ENCODE peak calls at places on chromosome 21, in nine cellular contexts. One of them, this sample, is unnamed.

GRCh38 chr21:38753114-38754100 is 52.3 kb upstream of the ETS2 start:
- DNase-seq in COR-L47: no peak
- DNase-seq in activated CD8-positive, alpha-beta memory T cell treated with anti-CD3 and anti-CD28 coated beads for 1 hour: no peak
- DNase-seq in fibroblast of pulmonary artery: no peak
- DNase-seq in NCI-H524: no peak
- DNase-seq in left kidney: no peak
- DNase-seq in stimulated activated CD8-positive, alpha-beta memory T cell treated with anti-CD3 and anti-CD28 coated beads, Interleukin-12 subunit alpha, Interleukin-12 subunit beta, amount 100 ng/mL, for 1 hour: no peak
- DNase-seq in activated naive CD4-positive, alpha-beta T cell: no peak
- DNase-seq in activated CD8-positive, alpha-beta T cell treated with anti-CD3 and anti-CD28 coated beads, Interleukin-2, amount 10 ng/mL, durations not matched to agents 7 days and 5 days: no peak
- DNase-seq in this sample: no peak

GRCh38 chr21:44517175-44517899 is 22.7 kb downstream of the KRTAP10-1 start:
- DNase-seq in COR-L47: no peak
- DNase-seq in activated CD8-positive, alpha-beta T cell treated with anti-CD3 and anti-CD28 coated beads, Interleukin-2, amount 10 ng/mL, durations not matched to agents 7 days and 5 days: peak
- DNase-seq in fibroblast of pulmonary artery: no peak
- DNase-seq in left kidney: peak
- DNase-seq in NCI-H524: peak
- DNase-seq in activated CD8-positive, alpha-beta memory T cell treated with anti-CD3 and anti-CD28 coated beads for 1 hour: no peak
- DNase-seq in stimulated activated CD8-positive, alpha-beta memory T cell treated with anti-CD3 and anti-CD28 coated beads, Interleukin-12 subunit alpha, Interleukin-12 subunit beta, amount 100 ng/mL, for 1 hour: no peak
- DNase-seq in activated naive CD4-positive, alpha-beta T cell: no peak
- DNase-seq in this sample: no peak

GRCh38 chr21:31195334-31196015 is 148.6 kb downstream of the TIAM1 start:
- DNase-seq in stimulated activated CD8-positive, alpha-beta memory T cell treated with anti-CD3 and anti-CD28 coated beads, Interleukin-12 subunit alpha, Interleukin-12 subunit beta, amount 100 ng/mL, for 1 hour: no peak
- DNase-seq in COR-L47: no peak
- DNase-seq in NCI-H524: no peak
- DNase-seq in activated naive CD4-positive, alpha-beta T cell: no peak
- DNase-seq in left kidney: no peak
- DNase-seq in fibroblast of pulmonary artery: no peak
- DNase-seq in activated CD8-positive, alpha-beta T cell treated with anti-CD3 and anti-CD28 coated beads, Interleukin-2, amount 10 ng/mL, durations not matched to agents 7 days and 5 days: no peak
- DNase-seq in activated CD8-positive, alpha-beta memory T cell treated with anti-CD3 and anti-CD28 coated beads for 1 hour: no peak
- DNase-seq in this sample: no peak

GRCh38 chr21:43805275-43805800 is 16.0 kb downstream of the RRP1 start:
- DNase-seq in COR-L47: no peak
- DNase-seq in activated CD8-positive, alpha-beta T cell treated with anti-CD3 and anti-CD28 coated beads, Interleukin-2, amount 10 ng/mL, durations not matched to agents 7 days and 5 days: no peak
- DNase-seq in activated CD8-positive, alpha-beta memory T cell treated with anti-CD3 and anti-CD28 coated beads for 1 hour: no peak
- DNase-seq in NCI-H524: no peak
- DNase-seq in left kidney: no peak
- DNase-seq in activated naive CD4-positive, alpha-beta T cell: no peak
- DNase-seq in stimulated activated CD8-positive, alpha-beta memory T cell treated with anti-CD3 and anti-CD28 coated beads, Interleukin-12 subunit alpha, Interleukin-12 subunit beta, amount 100 ng/mL, for 1 hour: no peak
- DNase-seq in fibroblast of pulmonary artery: no peak
- DNase-seq in this sample: no peak

GRCh38 chr21:28938726-28939125 is 54.0 kb downstream of the LTN1 start:
- DNase-seq in fibroblast of pulmonary artery: no peak
- DNase-seq in left kidney: no peak
- DNase-seq in activated CD8-positive, alpha-beta memory T cell treated with anti-CD3 and anti-CD28 coated beads for 1 hour: no peak
- DNase-seq in activated CD8-positive, alpha-beta T cell treated with anti-CD3 and anti-CD28 coated beads, Interleukin-2, amount 10 ng/mL, durations not matched to agents 7 days and 5 days: no peak
- DNase-seq in activated naive CD4-positive, alpha-beta T cell: no peak
- DNase-seq in COR-L47: no peak
- DNase-seq in NCI-H524: no peak
- DNase-seq in stimulated activated CD8-positive, alpha-beta memory T cell treated with anti-CD3 and anti-CD28 coated beads, Interleukin-12 subunit alpha, Interleukin-12 subunit beta, amount 100 ng/mL, for 1 hour: no peak
- DNase-seq in this sample: no peak

GRCh38 chr21:33036430-33037162 is 10.9 kb downstream of the OLIG2 start:
- DNase-seq in COR-L47: no peak
- DNase-seq in NCI-H524: no peak
- DNase-seq in left kidney: no peak
- DNase-seq in stimulated activated CD8-positive, alpha-beta memory T cell treated with anti-CD3 and anti-CD28 coated beads, Interleukin-12 subunit alpha, Interleukin-12 subunit beta, amount 100 ng/mL, for 1 hour: peak
- DNase-seq in activated CD8-positive, alpha-beta memory T cell treated with anti-CD3 and anti-CD28 coated beads for 1 hour: no peak
- DNase-seq in activated CD8-positive, alpha-beta T cell treated with anti-CD3 and anti-CD28 coated beads, Interleukin-2, amount 10 ng/mL, durations not matched to agents 7 days and 5 days: peak
- DNase-seq in fibroblast of pulmonary artery: peak
- DNase-seq in activated naive CD4-positive, alpha-beta T cell: no peak
- DNase-seq in this sample: peak

GRCh38 chr21:16279658-16280581 is 550.1 kb downstream of the USP25 start:
- DNase-seq in COR-L47: no peak
- DNase-seq in stimulated activated CD8-positive, alpha-beta memory T cell treated with anti-CD3 and anti-CD28 coated beads, Interleukin-12 subunit alpha, Interleukin-12 subunit beta, amount 100 ng/mL, for 1 hour: no peak
- DNase-seq in NCI-H524: no peak
- DNase-seq in activated CD8-positive, alpha-beta memory T cell treated with anti-CD3 and anti-CD28 coated beads for 1 hour: no peak
- DNase-seq in fibroblast of pulmonary artery: peak
- DNase-seq in activated naive CD4-positive, alpha-beta T cell: no peak
- DNase-seq in activated CD8-positive, alpha-beta T cell treated with anti-CD3 and anti-CD28 coated beads, Interleukin-2, amount 10 ng/mL, durations not matched to agents 7 days and 5 days: no peak
- DNase-seq in left kidney: peak
- DNase-seq in this sample: no peak

GRCh38 chr21:45104560-45104959 is 30.2 kb downstream of the ADARB1 start:
- DNase-seq in activated CD8-positive, alpha-beta memory T cell treated with anti-CD3 and anti-CD28 coated beads for 1 hour: no peak
- DNase-seq in activated naive CD4-positive, alpha-beta T cell: no peak
- DNase-seq in activated CD8-positive, alpha-beta T cell treated with anti-CD3 and anti-CD28 coated beads, Interleukin-2, amount 10 ng/mL, durations not matched to agents 7 days and 5 days: no peak
- DNase-seq in stimulated activated CD8-positive, alpha-beta memory T cell treated with anti-CD3 and anti-CD28 coated beads, Interleukin-12 subunit alpha, Interleukin-12 subunit beta, amount 100 ng/mL, for 1 hour: no peak
- DNase-seq in fibroblast of pulmonary artery: peak
- DNase-seq in NCI-H524: no peak
- DNase-seq in left kidney: no peak
- DNase-seq in COR-L47: peak
- DNase-seq in this sample: no peak

GRCh38 chr21:42013338-42013737 is 3.2 kb upstream of the ZBTB21 start:
- DNase-seq in COR-L47: peak
- DNase-seq in activated CD8-positive, alpha-beta memory T cell treated with anti-CD3 and anti-CD28 coated beads for 1 hour: no peak
- DNase-seq in stimulated activated CD8-positive, alpha-beta memory T cell treated with anti-CD3 and anti-CD28 coated beads, Interleukin-12 subunit alpha, Interleukin-12 subunit beta, amount 100 ng/mL, for 1 hour: no peak
- DNase-seq in activated naive CD4-positive, alpha-beta T cell: no peak
- DNase-seq in activated CD8-positive, alpha-beta T cell treated with anti-CD3 and anti-CD28 coated beads, Interleukin-2, amount 10 ng/mL, durations not matched to agents 7 days and 5 days: no peak
- DNase-seq in left kidney: no peak
- DNase-seq in fibroblast of pulmonary artery: no peak
- DNase-seq in NCI-H524: no peak
- DNase-seq in this sample: no peak

GRCh38 chr21:46253610-46254124 is 25.1 kb upstream of the LSS start:
- DNase-seq in COR-L47: no peak
- DNase-seq in fibroblast of pulmonary artery: peak
- DNase-seq in activated naive CD4-positive, alpha-beta T cell: no peak
- DNase-seq in left kidney: peak
- DNase-seq in activated CD8-positive, alpha-beta memory T cell treated with anti-CD3 and anti-CD28 coated beads for 1 hour: no peak
- DNase-seq in NCI-H524: no peak
- DNase-seq in stimulated activated CD8-positive, alpha-beta memory T cell treated with anti-CD3 and anti-CD28 coated beads, Interleukin-12 subunit alpha, Interleukin-12 subunit beta, amount 100 ng/mL, for 1 hour: no peak
- DNase-seq in activated CD8-positive, alpha-beta T cell treated with anti-CD3 and anti-CD28 coated beads, Interleukin-2, amount 10 ng/mL, durations not matched to agents 7 days and 5 days: peak
- DNase-seq in this sample: peak

GRCh38 chr21:16535100-16535418 is 805.3 kb downstream of the USP25 start:
- DNase-seq in fibroblast of pulmonary artery: peak
- DNase-seq in activated naive CD4-positive, alpha-beta T cell: no peak
- DNase-seq in activated CD8-positive, alpha-beta T cell treated with anti-CD3 and anti-CD28 coated beads, Interleukin-2, amount 10 ng/mL, durations not matched to agents 7 days and 5 days: no peak
- DNase-seq in NCI-H524: peak
- DNase-seq in activated CD8-positive, alpha-beta memory T cell treated with anti-CD3 and anti-CD28 coated beads for 1 hour: no peak
- DNase-seq in stimulated activated CD8-positive, alpha-beta memory T cell treated with anti-CD3 and anti-CD28 coated beads, Interleukin-12 subunit alpha, Interleukin-12 subunit beta, amount 100 ng/mL, for 1 hour: no peak
- DNase-seq in left kidney: no peak
- DNase-seq in COR-L47: peak
- DNase-seq in this sample: no peak

GRCh38 chr21:35048706-35049617 is at the start of gene RUNX1:
- DNase-seq in activated CD8-positive, alpha-beta memory T cell treated with anti-CD3 and anti-CD28 coated beads for 1 hour: peak
- DNase-seq in NCI-H524: no peak
- DNase-seq in left kidney: no peak
- DNase-seq in activated CD8-positive, alpha-beta T cell treated with anti-CD3 and anti-CD28 coated beads, Interleukin-2, amount 10 ng/mL, durations not matched to agents 7 days and 5 days: peak
- DNase-seq in activated naive CD4-positive, alpha-beta T cell: no peak
- DNase-seq in stimulated activated CD8-positive, alpha-beta memory T cell treated with anti-CD3 and anti-CD28 coated beads, Interleukin-12 subunit alpha, Interleukin-12 subunit beta, amount 100 ng/mL, for 1 hour: peak
- DNase-seq in COR-L47: no peak
- DNase-seq in fibroblast of pulmonary artery: peak
- DNase-seq in this sample: peak

GRCh38 chr21:29152936-29153335 is 22.5 kb downstream of the MAP3K7CL start:
- DNase-seq in COR-L47: no peak
- DNase-seq in fibroblast of pulmonary artery: no peak
- DNase-seq in stimulated activated CD8-positive, alpha-beta memory T cell treated with anti-CD3 and anti-CD28 coated beads, Interleukin-12 subunit alpha, Interleukin-12 subunit beta, amount 100 ng/mL, for 1 hour: no peak
- DNase-seq in activated naive CD4-positive, alpha-beta T cell: no peak
- DNase-seq in left kidney: no peak
- DNase-seq in NCI-H524: no peak
- DNase-seq in activated CD8-positive, alpha-beta T cell treated with anti-CD3 and anti-CD28 coated beads, Interleukin-2, amount 10 ng/mL, durations not matched to agents 7 days and 5 days: no peak
- DNase-seq in activated CD8-positive, alpha-beta memory T cell treated with anti-CD3 and anti-CD28 coated beads for 1 hour: no peak
- DNase-seq in this sample: no peak

GRCh38 chr21:37970548-37970947 is 54.3 kb upstream of the KCNJ6 start:
- DNase-seq in activated naive CD4-positive, alpha-beta T cell: no peak
- DNase-seq in activated CD8-positive, alpha-beta T cell treated with anti-CD3 and anti-CD28 coated beads, Interleukin-2, amount 10 ng/mL, durations not matched to agents 7 days and 5 days: no peak
- DNase-seq in NCI-H524: no peak
- DNase-seq in COR-L47: no peak
- DNase-seq in fibroblast of pulmonary artery: no peak
- DNase-seq in left kidney: no peak
- DNase-seq in stimulated activated CD8-positive, alpha-beta memory T cell treated with anti-CD3 and anti-CD28 coated beads, Interleukin-12 subunit alpha, Interleukin-12 subunit beta, amount 100 ng/mL, for 1 hour: no peak
- DNase-seq in activated CD8-positive, alpha-beta memory T cell treated with anti-CD3 and anti-CD28 coated beads for 1 hour: no peak
- DNase-seq in this sample: no peak

GRCh38 chr21:40141621-40142020 is 274.4 kb downstream of the PCP4 start:
- DNase-seq in NCI-H524: no peak
- DNase-seq in activated CD8-positive, alpha-beta memory T cell treated with anti-CD3 and anti-CD28 coated beads for 1 hour: no peak
- DNase-seq in fibroblast of pulmonary artery: no peak
- DNase-seq in activated naive CD4-positive, alpha-beta T cell: no peak
- DNase-seq in activated CD8-positive, alpha-beta T cell treated with anti-CD3 and anti-CD28 coated beads, Interleukin-2, amount 10 ng/mL, durations not matched to agents 7 days and 5 days: no peak
- DNase-seq in left kidney: no peak
- DNase-seq in COR-L47: no peak
- DNase-seq in stimulated activated CD8-positive, alpha-beta memory T cell treated with anti-CD3 and anti-CD28 coated beads, Interleukin-12 subunit alpha, Interleukin-12 subunit beta, amount 100 ng/mL, for 1 hour: no peak
- DNase-seq in this sample: no peak

GRCh38 chr21:14452031-14452778 is 69.3 kb upstream of the HSPA13 start:
- DNase-seq in NCI-H524: no peak
- DNase-seq in stimulated activated CD8-positive, alpha-beta memory T cell treated with anti-CD3 and anti-CD28 coated beads, Interleukin-12 subunit alpha, Interleukin-12 subunit beta, amount 100 ng/mL, for 1 hour: no peak
- DNase-seq in activated CD8-positive, alpha-beta memory T cell treated with anti-CD3 and anti-CD28 coated beads for 1 hour: no peak
- DNase-seq in fibroblast of pulmonary artery: no peak
- DNase-seq in activated naive CD4-positive, alpha-beta T cell: no peak
- DNase-seq in COR-L47: no peak
- DNase-seq in left kidney: no peak
- DNase-seq in activated CD8-positive, alpha-beta T cell treated with anti-CD3 and anti-CD28 coated beads, Interleukin-2, amount 10 ng/mL, durations not matched to agents 7 days and 5 days: no peak
- DNase-seq in this sample: no peak

GRCh38 chr21:25750085-25750484 is 15.3 kb downstream of the GABPA start:
- DNase-seq in fibroblast of pulmonary artery: no peak
- DNase-seq in NCI-H524: no peak
- DNase-seq in COR-L47: no peak
- DNase-seq in left kidney: peak
- DNase-seq in stimulated activated CD8-positive, alpha-beta memory T cell treated with anti-CD3 and anti-CD28 coated beads, Interleukin-12 subunit alpha, Interleukin-12 subunit beta, amount 100 ng/mL, for 1 hour: no peak
- DNase-seq in activated CD8-positive, alpha-beta memory T cell treated with anti-CD3 and anti-CD28 coated beads for 1 hour: no peak
- DNase-seq in activated CD8-positive, alpha-beta T cell treated with anti-CD3 and anti-CD28 coated beads, Interleukin-2, amount 10 ng/mL, durations not matched to agents 7 days and 5 days: peak
- DNase-seq in activated naive CD4-positive, alpha-beta T cell: no peak
- DNase-seq in this sample: no peak

GRCh38 chr21:17554619-17555472 is 42.0 kb downstream of the CXADR start:
- DNase-seq in left kidney: peak
- DNase-seq in fibroblast of pulmonary artery: peak
- DNase-seq in COR-L47: no peak
- DNase-seq in activated naive CD4-positive, alpha-beta T cell: no peak
- DNase-seq in NCI-H524: no peak
- DNase-seq in stimulated activated CD8-positive, alpha-beta memory T cell treated with anti-CD3 and anti-CD28 coated beads, Interleukin-12 subunit alpha, Interleukin-12 subunit beta, amount 100 ng/mL, for 1 hour: no peak
- DNase-seq in activated CD8-positive, alpha-beta T cell treated with anti-CD3 and anti-CD28 coated beads, Interleukin-2, amount 10 ng/mL, durations not matched to agents 7 days and 5 days: no peak
- DNase-seq in activated CD8-positive, alpha-beta memory T cell treated with anti-CD3 and anti-CD28 coated beads for 1 hour: no peak
- DNase-seq in this sample: no peak

GRCh38 chr21:44337941-44338895 is 972 bp downstream of the CFAP410 start:
- DNase-seq in activated naive CD4-positive, alpha-beta T cell: no peak
- DNase-seq in NCI-H524: peak
- DNase-seq in COR-L47: peak
- DNase-seq in left kidney: peak
- DNase-seq in activated CD8-positive, alpha-beta memory T cell treated with anti-CD3 and anti-CD28 coated beads for 1 hour: no peak
- DNase-seq in stimulated activated CD8-positive, alpha-beta memory T cell treated with anti-CD3 and anti-CD28 coated beads, Interleukin-12 subunit alpha, Interleukin-12 subunit beta, amount 100 ng/mL, for 1 hour: no peak
- DNase-seq in activated CD8-positive, alpha-beta T cell treated with anti-CD3 and anti-CD28 coated beads, Interleukin-2, amount 10 ng/mL, durations not matched to agents 7 days and 5 days: peak
- DNase-seq in fibroblast of pulmonary artery: peak
- DNase-seq in this sample: no peak

GRCh38 chr21:31750843-31751242 is 18.9 kb upstream of the SCAF4 start:
- DNase-seq in NCI-H524: no peak
- DNase-seq in activated CD8-positive, alpha-beta T cell treated with anti-CD3 and anti-CD28 coated beads, Interleukin-2, amount 10 ng/mL, durations not matched to agents 7 days and 5 days: no peak
- DNase-seq in activated naive CD4-positive, alpha-beta T cell: no peak
- DNase-seq in COR-L47: no peak
- DNase-seq in fibroblast of pulmonary artery: peak
- DNase-seq in left kidney: no peak
- DNase-seq in activated CD8-positive, alpha-beta memory T cell treated with anti-CD3 and anti-CD28 coated beads for 1 hour: no peak
- DNase-seq in stimulated activated CD8-positive, alpha-beta memory T cell treated with anti-CD3 and anti-CD28 coated beads, Interleukin-12 subunit alpha, Interleukin-12 subunit beta, amount 100 ng/mL, for 1 hour: no peak
- DNase-seq in this sample: no peak

GRCh38 chr21:37870229-37870628 is 46.0 kb downstream of the KCNJ6 start:
- DNase-seq in activated CD8-positive, alpha-beta T cell treated with anti-CD3 and anti-CD28 coated beads, Interleukin-2, amount 10 ng/mL, durations not matched to agents 7 days and 5 days: no peak
- DNase-seq in stimulated activated CD8-positive, alpha-beta memory T cell treated with anti-CD3 and anti-CD28 coated beads, Interleukin-12 subunit alpha, Interleukin-12 subunit beta, amount 100 ng/mL, for 1 hour: no peak
- DNase-seq in left kidney: no peak
- DNase-seq in COR-L47: peak
- DNase-seq in NCI-H524: peak
- DNase-seq in activated naive CD4-positive, alpha-beta T cell: no peak
- DNase-seq in activated CD8-positive, alpha-beta memory T cell treated with anti-CD3 and anti-CD28 coated beads for 1 hour: no peak
- DNase-seq in fibroblast of pulmonary artery: no peak
- DNase-seq in this sample: no peak

GRCh38 chr21:37210017-37210593 is 57.0 kb downstream of the VPS26C start:
- DNase-seq in stimulated activated CD8-positive, alpha-beta memory T cell treated with anti-CD3 and anti-CD28 coated beads, Interleukin-12 subunit alpha, Interleukin-12 subunit beta, amount 100 ng/mL, for 1 hour: no peak
- DNase-seq in activated naive CD4-positive, alpha-beta T cell: no peak
- DNase-seq in COR-L47: no peak
- DNase-seq in NCI-H524: no peak
- DNase-seq in activated CD8-positive, alpha-beta memory T cell treated with anti-CD3 and anti-CD28 coated beads for 1 hour: no peak
- DNase-seq in fibroblast of pulmonary artery: no peak
- DNase-seq in left kidney: no peak
- DNase-seq in activated CD8-positive, alpha-beta T cell treated with anti-CD3 and anti-CD28 coated beads, Interleukin-2, amount 10 ng/mL, durations not matched to agents 7 days and 5 days: no peak
- DNase-seq in this sample: no peak

GRCh38 chr21:35831791-35832190 is 228.5 kb downstream of the SETD4 start:
- DNase-seq in activated CD8-positive, alpha-beta memory T cell treated with anti-CD3 and anti-CD28 coated beads for 1 hour: no peak
- DNase-seq in COR-L47: no peak
- DNase-seq in stimulated activated CD8-positive, alpha-beta memory T cell treated with anti-CD3 and anti-CD28 coated beads, Interleukin-12 subunit alpha, Interleukin-12 subunit beta, amount 100 ng/mL, for 1 hour: no peak
- DNase-seq in fibroblast of pulmonary artery: no peak
- DNase-seq in activated naive CD4-positive, alpha-beta T cell: no peak
- DNase-seq in activated CD8-positive, alpha-beta T cell treated with anti-CD3 and anti-CD28 coated beads, Interleukin-2, amount 10 ng/mL, durations not matched to agents 7 days and 5 days: no peak
- DNase-seq in NCI-H524: no peak
- DNase-seq in left kidney: peak
- DNase-seq in this sample: no peak

GRCh38 chr21:35843911-35844667 is 216.2 kb downstream of the SETD4 start:
- DNase-seq in fibroblast of pulmonary artery: no peak
- DNase-seq in activated naive CD4-positive, alpha-beta T cell: no peak
- DNase-seq in activated CD8-positive, alpha-beta T cell treated with anti-CD3 and anti-CD28 coated beads, Interleukin-2, amount 10 ng/mL, durations not matched to agents 7 days and 5 days: no peak
- DNase-seq in NCI-H524: no peak
- DNase-seq in activated CD8-positive, alpha-beta memory T cell treated with anti-CD3 and anti-CD28 coated beads for 1 hour: no peak
- DNase-seq in left kidney: no peak
- DNase-seq in stimulated activated CD8-positive, alpha-beta memory T cell treated with anti-CD3 and anti-CD28 coated beads, Interleukin-12 subunit alpha, Interleukin-12 subunit beta, amount 100 ng/mL, for 1 hour: no peak
- DNase-seq in COR-L47: no peak
- DNase-seq in this sample: no peak

GRCh38 chr21:37243961-37244360 is 23.2 kb downstream of the VPS26C start:
- DNase-seq in stimulated activated CD8-positive, alpha-beta memory T cell treated with anti-CD3 and anti-CD28 coated beads, Interleukin-12 subunit alpha, Interleukin-12 subunit beta, amount 100 ng/mL, for 1 hour: no peak
- DNase-seq in COR-L47: no peak
- DNase-seq in activated naive CD4-positive, alpha-beta T cell: no peak
- DNase-seq in fibroblast of pulmonary artery: no peak
- DNase-seq in activated CD8-positive, alpha-beta T cell treated with anti-CD3 and anti-CD28 coated beads, Interleukin-2, amount 10 ng/mL, durations not matched to agents 7 days and 5 days: no peak
- DNase-seq in activated CD8-positive, alpha-beta memory T cell treated with anti-CD3 and anti-CD28 coated beads for 1 hour: no peak
- DNase-seq in left kidney: no peak
- DNase-seq in NCI-H524: no peak
- DNase-seq in this sample: no peak

GRCh38 chr21:16002872-16003466 is 273.2 kb downstream of the USP25 start:
- DNase-seq in fibroblast of pulmonary artery: peak
- DNase-seq in stimulated activated CD8-positive, alpha-beta memory T cell treated with anti-CD3 and anti-CD28 coated beads, Interleukin-12 subunit alpha, Interleukin-12 subunit beta, amount 100 ng/mL, for 1 hour: no peak
- DNase-seq in activated CD8-positive, alpha-beta memory T cell treated with anti-CD3 and anti-CD28 coated beads for 1 hour: no peak
- DNase-seq in activated naive CD4-positive, alpha-beta T cell: no peak
- DNase-seq in activated CD8-positive, alpha-beta T cell treated with anti-CD3 and anti-CD28 coated beads, Interleukin-2, amount 10 ng/mL, durations not matched to agents 7 days and 5 days: no peak
- DNase-seq in COR-L47: no peak
- DNase-seq in left kidney: peak
- DNase-seq in NCI-H524: no peak
- DNase-seq in this sample: no peak

This sample was measured in natural killer cell treated with Interleukin-12 subunit alpha and Interleukin-12 subunit beta and Interleukin-15 and Interleukin-18, amount 100 ng/mL, for 72 hours.